ENCODE peak calls at places on chromosomes 2 and 18, in six cellular contexts. One of them, this sample, is unnamed.

GRCh38 chr2:32627441-32627900 is 379 bp upstream of the TTC27 start:
- DNase-seq in ovary: peak; percentile 64
- DNase-seq in astrocyte: peak; percentile 59
- DNase-seq in breast epithelium: no peak
- DNase-seq in left ventricle myocardium inferior: peak; percentile 28
- DNase-seq in prostate gland: peak; percentile 18
- DNase-seq in this sample: no peak

GRCh38 chr2:167826906-167827305 is 420.5 kb downstream of the STK39 start:
- DNase-seq in ovary: no peak
- DNase-seq in astrocyte: no peak
- DNase-seq in breast epithelium: no peak
- DNase-seq in left ventricle myocardium inferior: no peak
- DNase-seq in prostate gland: no peak
- DNase-seq in this sample: no peak

GRCh38 chr2:209788925-209789324 is 17.3 kb downstream of the UNC80 start:
- DNase-seq in ovary: no peak
- DNase-seq in astrocyte: no peak
- DNase-seq in breast epithelium: no peak
- DNase-seq in left ventricle myocardium inferior: no peak
- DNase-seq in prostate gland: no peak
- DNase-seq in this sample: no peak

GRCh38 chr2:160308476-160308875 is 108.4 kb upstream of the ITGB6 start:
- DNase-seq in ovary: no peak
- DNase-seq in astrocyte: no peak
- DNase-seq in breast epithelium: no peak
- DNase-seq in left ventricle myocardium inferior: no peak
- DNase-seq in prostate gland: no peak
- DNase-seq in this sample: no peak

GRCh38 chr2:9699139-9699823 is 68.5 kb upstream of the YWHAQ start:
- DNase-seq in ovary: no peak
- DNase-seq in astrocyte: peak; percentile 83
- DNase-seq in breast epithelium: no peak
- DNase-seq in left ventricle myocardium inferior: no peak
- DNase-seq in prostate gland: no peak
- DNase-seq in this sample: no peak

GRCh38 chr2:110910404-110910803 is 178.0 kb downstream of the ACOXL start:
- DNase-seq in ovary: no peak
- DNase-seq in astrocyte: no peak
- DNase-seq in breast epithelium: no peak
- DNase-seq in left ventricle myocardium inferior: no peak
- DNase-seq in prostate gland: no peak
- DNase-seq in this sample: no peak

GRCh38 chr18:25732862-25733261 is 357.6 kb downstream of the SS18 start:
- DNase-seq in ovary: no peak
- DNase-seq in astrocyte: no peak
- DNase-seq in breast epithelium: no peak
- DNase-seq in left ventricle myocardium inferior: no peak
- DNase-seq in prostate gland: no peak
- DNase-seq in this sample: no peak

GRCh38 chr2:168243061-168243460 is 4.3 kb downstream of the STK39 start:
- DNase-seq in ovary: no peak
- DNase-seq in astrocyte: no peak
- DNase-seq in breast epithelium: no peak
- DNase-seq in left ventricle myocardium inferior: no peak
- DNase-seq in prostate gland: no peak
- DNase-seq in this sample: no peak

GRCh38 chr2:176565641-176566323 is 296.5 kb downstream of the MTX2 start:
- DNase-seq in ovary: no peak
- DNase-seq in astrocyte: peak; percentile 44
- DNase-seq in breast epithelium: no peak
- DNase-seq in left ventricle myocardium inferior: no peak
- DNase-seq in prostate gland: no peak
- DNase-seq in this sample: peak; percentile 94

GRCh38 chr18:6281874-6282273 is 132.8 kb downstream of the L3MBTL4 start:
- DNase-seq in ovary: no peak
- DNase-seq in astrocyte: no peak
- DNase-seq in breast epithelium: no peak
- DNase-seq in left ventricle myocardium inferior: no peak
- DNase-seq in prostate gland: no peak
- DNase-seq in this sample: no peak

GRCh38 chr2:241561811-241562210 is 3.3 kb downstream of the BOK start:
- DNase-seq in ovary: peak; percentile 93
- DNase-seq in astrocyte: peak; percentile 66
- DNase-seq in breast epithelium: peak; percentile 83
- DNase-seq in left ventricle myocardium inferior: no peak
- DNase-seq in prostate gland: peak; percentile 82
- DNase-seq in this sample: peak; percentile 42

GRCh38 chr2:238863749-238864206 is 15.9 kb downstream of the TWIST2 start:
- DNase-seq in ovary: no peak
- DNase-seq in astrocyte: no peak
- DNase-seq in breast epithelium: no peak
- DNase-seq in left ventricle myocardium inferior: no peak
- DNase-seq in prostate gland: no peak
- DNase-seq in this sample: no peak

GRCh38 chr2:9434484-9434883 is 11.0 kb downstream of the CPSF3 start:
- DNase-seq in ovary: no peak
- DNase-seq in astrocyte: no peak
- DNase-seq in breast epithelium: no peak
- DNase-seq in left ventricle myocardium inferior: no peak
- DNase-seq in prostate gland: no peak
- DNase-seq in this sample: no peak

GRCh38 chr2:13768274-13768673 is 864.2 kb upstream of the LRATD1 start:
- DNase-seq in ovary: no peak
- DNase-seq in astrocyte: no peak
- DNase-seq in breast epithelium: no peak
- DNase-seq in left ventricle myocardium inferior: no peak
- DNase-seq in prostate gland: no peak
- DNase-seq in this sample: no peak

GRCh38 chr2:12715878-12716249 is 872 bp upstream of the TRIB2 start:
- DNase-seq in ovary: peak; percentile 85
- DNase-seq in astrocyte: peak; percentile 67
- DNase-seq in breast epithelium: peak; percentile 78
- DNase-seq in left ventricle myocardium inferior: peak; percentile 77
- DNase-seq in prostate gland: peak; percentile 74
- DNase-seq in this sample: peak; percentile 81

GRCh38 chr2:70907130-70907756 is 28.5 kb upstream of the ATP6V1B1 start:
- DNase-seq in ovary: no peak
- DNase-seq in astrocyte: no peak
- DNase-seq in breast epithelium: no peak
- DNase-seq in left ventricle myocardium inferior: no peak
- DNase-seq in prostate gland: no peak
- DNase-seq in this sample: peak; percentile 53

GRCh38 chr2:12333293-12333692 is 383.4 kb upstream of the TRIB2 start:
- DNase-seq in ovary: no peak
- DNase-seq in astrocyte: no peak
- DNase-seq in breast epithelium: no peak
- DNase-seq in left ventricle myocardium inferior: no peak
- DNase-seq in prostate gland: no peak
- DNase-seq in this sample: no peak

GRCh38 chr2:237497820-237498128 is 10.7 kb downstream of the MLPH start:
- DNase-seq in ovary: peak; percentile 86
- DNase-seq in astrocyte: no peak
- DNase-seq in breast epithelium: no peak
- DNase-seq in left ventricle myocardium inferior: no peak
- DNase-seq in prostate gland: no peak
- DNase-seq in this sample: no peak

GRCh38 chr2:94870392-94871225 is 621 bp upstream of the TEKT4 start:
- DNase-seq in ovary: no peak
- DNase-seq in astrocyte: no peak
- DNase-seq in breast epithelium: no peak
- DNase-seq in left ventricle myocardium inferior: peak; percentile 9
- DNase-seq in prostate gland: no peak
- DNase-seq in this sample: peak; percentile 43

GRCh38 chr2:212723226-212723625 is 184.6 kb upstream of the ERBB4 start:
- DNase-seq in ovary: no peak
- DNase-seq in astrocyte: peak; percentile 76
- DNase-seq in breast epithelium: no peak
- DNase-seq in left ventricle myocardium inferior: no peak
- DNase-seq in prostate gland: no peak
- DNase-seq in this sample: no peak

GRCh38 chr2:30287857-30288513 is 56.7 kb downstream of the LBH start:
- DNase-seq in ovary: no peak
- DNase-seq in astrocyte: no peak
- DNase-seq in breast epithelium: no peak
- DNase-seq in left ventricle myocardium inferior: no peak
- DNase-seq in prostate gland: no peak
- DNase-seq in this sample: no peak

GRCh38 chr2:3101016-3101703 is 276.5 kb downstream of the EIPR1 start:
- DNase-seq in ovary: no peak
- DNase-seq in astrocyte: no peak
- DNase-seq in breast epithelium: no peak
- DNase-seq in left ventricle myocardium inferior: no peak
- DNase-seq in prostate gland: no peak
- DNase-seq in this sample: no peak

GRCh38 chr2:201059961-201060525 is 11.4 kb downstream of the HYCC2 start:
- DNase-seq in ovary: no peak
- DNase-seq in astrocyte: no peak
- DNase-seq in breast epithelium: no peak
- DNase-seq in left ventricle myocardium inferior: no peak
- DNase-seq in prostate gland: no peak
- DNase-seq in this sample: no peak

GRCh38 chr2:133324150-133324561 is 244.1 kb downstream of the NCKAP5 start:
- DNase-seq in ovary: no peak
- DNase-seq in astrocyte: peak; percentile 79
- DNase-seq in breast epithelium: no peak
- DNase-seq in left ventricle myocardium inferior: no peak
- DNase-seq in prostate gland: no peak
- DNase-seq in this sample: no peak
- H3K4me1 ChIP-seq in ovary: no peaks in the 10 kb centered on the region
- H3K4me1 ChIP-seq in astrocyte: peaks cover 8% of the 10 kb centered on the region
- H3K4me1 ChIP-seq in breast epithelium: no peaks in the 10 kb centered on the region
- H3K4me1 ChIP-seq in left ventricle myocardium inferior: no peaks in the 10 kb centered on the region
- H3K4me1 ChIP-seq in prostate gland: no peaks in the 10 kb centered on the region
- H3K4me1 ChIP-seq in this sample: no peaks in the 10 kb centered on the region

DNA sequence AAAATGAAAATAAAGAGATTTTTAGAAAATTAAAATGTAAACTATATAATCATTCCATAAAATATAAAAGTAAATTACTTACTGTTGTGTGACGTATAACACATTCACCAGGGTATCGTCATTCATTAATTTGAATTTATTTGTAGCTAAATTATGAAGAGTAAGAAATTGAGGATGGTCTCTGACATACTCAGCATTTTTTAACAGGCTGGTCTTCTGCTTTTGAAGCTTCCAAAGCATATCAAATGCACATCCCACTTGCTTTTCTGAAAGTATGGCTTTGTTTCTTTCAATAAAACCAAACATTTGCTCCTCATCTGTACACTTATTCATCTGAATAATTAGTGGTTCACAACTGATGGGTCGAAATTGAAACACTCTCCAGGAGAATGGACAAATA is 2.1 kb downstream of the FASTKD1 start:
- DNase-seq in ovary: no peak
- DNase-seq in astrocyte: no peak
- DNase-seq in breast epithelium: no peak
- DNase-seq in left ventricle myocardium inferior: no peak
- DNase-seq in prostate gland: no peak
- DNase-seq in this sample: no peak
- H3K4me3 ChIP-seq in ovary: no peak overlapping the region
- H3K4me3 ChIP-seq in astrocyte: no peak overlapping the region
- H3K4me3 ChIP-seq in breast epithelium: no peak overlapping the region
- H3K4me3 ChIP-seq in left ventricle myocardium inferior: peak overlapping the region; percentile 79
- H3K4me3 ChIP-seq in prostate gland: no peak overlapping the region
- H3K4me3 ChIP-seq in this sample: no peak overlapping the region

DNA sequence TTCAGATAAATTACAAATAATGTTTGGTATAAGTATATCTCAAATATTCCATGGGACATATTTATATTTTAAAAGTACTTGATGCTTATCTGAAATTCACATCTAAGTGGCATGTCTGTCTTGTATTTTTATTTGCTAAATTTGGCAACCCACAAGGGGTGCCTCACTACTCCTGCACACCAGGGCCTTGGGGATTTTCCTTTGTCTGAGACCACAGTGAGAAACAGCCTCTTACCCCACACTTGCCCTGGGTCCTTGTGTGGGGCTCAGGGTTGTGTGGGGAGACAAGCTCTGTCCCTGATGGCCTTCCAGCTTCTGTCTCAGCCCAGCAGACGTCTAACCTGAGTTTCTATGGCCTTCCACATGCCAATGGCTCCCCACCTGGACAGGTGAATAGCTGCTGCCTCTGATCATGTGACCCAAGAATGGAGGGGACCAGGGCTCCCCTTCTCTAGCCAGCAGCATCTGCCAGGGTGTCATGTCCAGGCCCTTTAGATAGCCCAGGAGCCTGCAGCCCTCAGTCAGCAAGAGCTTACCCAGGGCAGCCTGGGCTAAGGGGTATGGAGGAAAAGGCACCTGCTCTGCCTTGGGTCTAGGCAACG is 49.5 kb upstream of the MRPL33 start:
- DNase-seq in ovary: no peak
- DNase-seq in astrocyte: no peak
- DNase-seq in breast epithelium: no peak
- DNase-seq in left ventricle myocardium inferior: no peak
- DNase-seq in prostate gland: no peak
- DNase-seq in this sample: no peak
- H3K27me3 ChIP-seq in ovary: peaks cover 2% of the 10 kb centered on the region
- H3K27me3 ChIP-seq in astrocyte: no peaks in the 10 kb centered on the region
- H3K27me3 ChIP-seq in breast epithelium: no peaks in the 10 kb centered on the region
- H3K27me3 ChIP-seq in left ventricle myocardium inferior: no peaks in the 10 kb centered on the region
- H3K27me3 ChIP-seq in prostate gland: no peaks in the 10 kb centered on the region
- H3K27me3 ChIP-seq in this sample: no peaks in the 10 kb centered on the region

GRCh38 chr2:73033766-73034381 is 37.6 kb downstream of the SFXN5 start:
- DNase-seq in ovary: no peak
- DNase-seq in astrocyte: no peak
- DNase-seq in breast epithelium: no peak
- DNase-seq in left ventricle myocardium inferior: no peak
- DNase-seq in prostate gland: no peak
- DNase-seq in this sample: no peak
- H3K4me1 ChIP-seq in ovary: no peaks in the 10 kb centered on the region
- H3K4me1 ChIP-seq in astrocyte: no peaks in the 10 kb centered on the region
- H3K4me1 ChIP-seq in breast epithelium: no peaks in the 10 kb centered on the region
- H3K4me1 ChIP-seq in left ventricle myocardium inferior: peaks cover 3% of the 10 kb centered on the region
- H3K4me1 ChIP-seq in prostate gland: no peaks in the 10 kb centered on the region
- H3K4me1 ChIP-seq in this sample: no peaks in the 10 kb centered on the region

GRCh38 chr2:98460573-98461560 is 16.2 kb downstream of the INPP4A start:
- DNase-seq in ovary: no peak
- DNase-seq in astrocyte: no peak
- DNase-seq in breast epithelium: no peak
- DNase-seq in left ventricle myocardium inferior: no peak
- DNase-seq in prostate gland: no peak
- DNase-seq in this sample: no peak
- H3K4me3 ChIP-seq in ovary: no peak overlapping the region
- H3K4me3 ChIP-seq in astrocyte: no peak overlapping the region
- H3K4me3 ChIP-seq in breast epithelium: no peak overlapping the region
- H3K4me3 ChIP-seq in left ventricle myocardium inferior: no peak overlapping the region
- H3K4me3 ChIP-seq in prostate gland: no peak overlapping the region
- H3K4me3 ChIP-seq in this sample: no peak overlapping the region

GRCh38 chr2:202373490-202373889 is 2.6 kb upstream of the BMPR2 start:
- DNase-seq in ovary: no peak
- DNase-seq in astrocyte: peak; percentile 59
- DNase-seq in breast epithelium: no peak
- DNase-seq in left ventricle myocardium inferior: no peak
- DNase-seq in prostate gland: no peak
- DNase-seq in this sample: no peak
- H3K27me3 ChIP-seq in ovary: no peaks in the 10 kb centered on the region
- H3K27me3 ChIP-seq in astrocyte: no peaks in the 10 kb centered on the region
- H3K27me3 ChIP-seq in breast epithelium: no peaks in the 10 kb centered on the region
- H3K27me3 ChIP-seq in left ventricle myocardium inferior: no peaks in the 10 kb centered on the region
- H3K27me3 ChIP-seq in prostate gland: no peaks in the 10 kb centered on the region
- H3K27me3 ChIP-seq in this sample: no peaks in the 10 kb centered on the region

DNA sequence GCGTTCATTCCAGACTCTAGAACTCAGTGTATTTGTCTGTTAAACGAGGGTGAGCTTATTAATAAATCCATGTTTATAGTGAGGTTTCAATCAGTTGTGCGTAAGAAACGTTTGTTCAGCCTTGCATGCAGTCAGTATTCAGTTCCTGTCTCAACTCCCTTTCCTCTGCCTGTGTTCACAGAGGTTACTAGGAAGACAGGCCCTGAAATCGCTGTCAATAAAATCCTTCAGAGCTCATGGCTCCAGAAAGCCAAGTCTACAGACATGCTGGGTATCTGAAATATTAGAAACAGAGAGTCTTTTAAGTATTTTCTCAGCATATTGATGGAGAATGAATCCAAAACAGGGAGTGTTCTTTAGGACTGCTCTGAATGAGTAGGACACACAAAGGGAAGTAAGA is 75.4 kb downstream of the KLF7 start:
- DNase-seq in ovary: no peak
- DNase-seq in astrocyte: no peak
- DNase-seq in breast epithelium: no peak
- DNase-seq in left ventricle myocardium inferior: no peak
- DNase-seq in prostate gland: no peak
- DNase-seq in this sample: no peak
- H3K4me1 ChIP-seq in ovary: peaks cover 3% of the 10 kb centered on the region
- H3K4me1 ChIP-seq in astrocyte: peaks cover 2% of the 10 kb centered on the region
- H3K4me1 ChIP-seq in breast epithelium: no peaks in the 10 kb centered on the region
- H3K4me1 ChIP-seq in left ventricle myocardium inferior: peaks cover 100% of the 10 kb centered on the region
- H3K4me1 ChIP-seq in prostate gland: no peaks in the 10 kb centered on the region
- H3K4me1 ChIP-seq in this sample: no peaks in the 10 kb centered on the region